ENCODE peak calls at places on chromosomes 2 and 18, in ten cellular contexts. L is Panc1, T is PC-3, D is mesendoderm, Q is cardiac muscle cell, U is transverse colon, B is hepatocyte, K is astrocyte, J is A673, S is endothelial cell of umbilical vein. G is an unnamed sample.

GRCh38 chr2:98909381-98910211 is 26.4 kb downstream of the CRACDL start:
- DNase-seq in L (no peak), T (peak; percentile 87), D (peak; percentile 86), Q (peak; percentile 86), U (peak; percentile 19), B (peak; percentile 73), K (peak; percentile 87), J (no peak), S (peak; percentile 91), G (peak; percentile 29)

GRCh38 chr2:23569761-23570383 is 184.9 kb downstream of the KLHL29 start:
- DNase-seq in L (no peak), T (no peak), D (no peak), Q (no peak), U (no peak), B (no peak), K (no peak), J (no peak), S (no peak), G (no peak)

GRCh38 chr18:28468903-28469302 is 292.0 kb upstream of the CDH2 start:
- DNase-seq in L (no peak), T (no peak), D (no peak), Q (peak; percentile 57), U (no peak), B (no peak), K (no peak), J (no peak), S (no peak), G (no peak)

GRCh38 chr2:182543746-182544525 is 117.1 kb upstream of the PDE1A start:
- DNase-seq in L (no peak), T (no peak), D (no peak), Q (no peak), U (no peak), B (no peak), K (no peak), J (no peak), S (peak; percentile 29), G (no peak)

GRCh38 chr2:36329746-36330145 is 25.8 kb upstream of the CRIM1 start:
- DNase-seq in L (no peak), T (peak; percentile 58), D (peak; percentile 67), Q (peak; percentile 48), U (no peak), B (no peak), K (peak; percentile 83), J (no peak), S (peak; percentile 12), G (no peak)

GRCh38 chr2:207161724-207162123 is 4.0 kb downstream of the KLF7 start:
- DNase-seq in L (no peak), T (peak; percentile 75), D (no peak), Q (peak; percentile 33), U (no peak), B (no peak), K (peak; percentile 50), J (no peak), S (peak; percentile 94), G (no peak)

GRCh38 chr2:85119900-85120299 is 13.3 kb upstream of the TCF7L1 start:
- DNase-seq in L (no peak), T (no peak), D (peak; percentile 65), Q (no peak), U (no peak), B (no peak), K (no peak), J (no peak), S (no peak), G (peak; percentile 74)

GRCh38 chr18:58113337-58113736 is 69.3 kb downstream of the NEDD4L start:
- DNase-seq in L (no peak), T (no peak), D (no peak), Q (no peak), U (no peak), B (no peak), K (no peak), J (no peak), S (no peak), G (no peak)

GRCh38 chr2:213069531-213069930 is 81.9 kb downstream of the IKZF2 start:
- DNase-seq in L (no peak), T (no peak), D (no peak), Q (no peak), U (no peak), B (no peak), K (peak; percentile 17), J (no peak), S (no peak), G (no peak)

GRCh38 chr2:70374616-70375015 is 72.7 kb upstream of the FAM136A start:
- DNase-seq in L (no peak), T (no peak), D (no peak), Q (no peak), U (no peak), B (no peak), K (no peak), J (no peak), S (no peak), G (no peak)

GRCh38 chr2:239295377-239296019 is 105.3 kb downstream of the HDAC4 start:
- DNase-seq in L (no peak), T (no peak), D (peak; percentile 65), Q (no peak), U (no peak), B (no peak), K (no peak), J (no peak), S (peak; percentile 16), G (no peak)

GRCh38 chr2:176844461-176844860 is 368.1 kb upstream of the HNRNPA3 start:
- DNase-seq in L (no peak), T (no peak), D (no peak), Q (no peak), U (no peak), B (no peak), K (no peak), J (no peak), S (no peak), G (no peak)

GRCh38 chr2:183078467-183079334 is at the start of gene DUSP19:
- DNase-seq in L (peak; percentile 93), T (peak; percentile 99), D (peak; percentile 98), Q (peak; percentile 93), U (peak; percentile 96), B (peak; percentile 90), K (peak; percentile 85), J (peak; percentile 93), S (peak; percentile 97), G (peak; percentile 98)

GRCh38 chr2:80073134-80073561 is 231.4 kb downstream of the LRRTM1 start:
- DNase-seq in L (peak; percentile 24), T (peak; percentile 67), D (peak; percentile 85), Q (peak; percentile 70), U (peak; percentile 27), B (peak; percentile 83), K (peak; percentile 25), J (peak; percentile 79), S (peak; percentile 16), G (peak; percentile 73)

GRCh38 chr18:7921938-7922587 is 354.9 kb downstream of the PTPRM start:
- DNase-seq in L (no peak), T (peak; percentile 97), D (no peak), Q (peak; percentile 84), U (no peak), B (peak; percentile 39), K (peak; percentile 67), J (no peak), S (peak; percentile 95), G (no peak)

GRCh38 chr18:23883277-23883790 is 131.2 kb upstream of the TTC39C start:
- DNase-seq in L (no peak), T (no peak), D (no peak), Q (no peak), U (no peak), B (peak; percentile 35), K (no peak), J (peak; percentile 17), S (no peak), G (no peak)

GRCh38 chr2:23390152-23390551 is 5.2 kb downstream of the KLHL29 start:
- DNase-seq in L (no peak), T (no peak), D (no peak), Q (no peak), U (no peak), B (no peak), K (no peak), J (no peak), S (no peak), G (no peak)

GRCh38 chr18:46297621-46298020 is 193.4 kb downstream of the HAUS1 start:
- DNase-seq in L (no peak), T (no peak), D (no peak), Q (no peak), U (no peak), B (no peak), K (peak; percentile 27), J (no peak), S (no peak), G (no peak)

DNA sequence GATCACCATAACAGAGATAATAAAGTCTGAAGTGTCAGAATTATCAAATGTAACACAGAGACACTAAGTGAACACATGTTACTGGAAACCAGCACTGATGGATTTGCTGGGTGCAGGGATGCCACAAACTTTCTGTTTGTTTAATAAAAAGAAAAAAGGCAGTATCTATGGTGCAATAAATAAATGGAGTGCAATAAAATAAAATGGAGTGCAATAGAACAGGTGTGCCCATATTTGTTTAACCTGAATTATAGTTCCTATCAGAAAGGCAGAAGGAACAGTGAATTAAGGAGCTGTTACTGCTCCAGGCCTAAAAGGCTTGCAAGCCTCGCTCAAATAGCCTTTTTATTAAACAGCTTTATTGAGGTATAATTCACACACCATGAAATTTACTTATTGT is 81.0 kb upstream of the KIDINS220 start:
- DNase-seq in L (no peak), T (no peak), D (no peak), Q (no peak), U (no peak), B (no peak), K (no peak), J (no peak), S (no peak), G (no peak)
- H3K27ac ChIP-seq in L (no peak overlapping the region), T (no peak overlapping the region), D (no peak overlapping the region), Q (no peak overlapping the region), U (peak overlapping the region; percentile 46), B (no peak overlapping the region), K (no peak overlapping the region), J (no peak overlapping the region), S (no peak overlapping the region), G (no peak overlapping the region)

DNA sequence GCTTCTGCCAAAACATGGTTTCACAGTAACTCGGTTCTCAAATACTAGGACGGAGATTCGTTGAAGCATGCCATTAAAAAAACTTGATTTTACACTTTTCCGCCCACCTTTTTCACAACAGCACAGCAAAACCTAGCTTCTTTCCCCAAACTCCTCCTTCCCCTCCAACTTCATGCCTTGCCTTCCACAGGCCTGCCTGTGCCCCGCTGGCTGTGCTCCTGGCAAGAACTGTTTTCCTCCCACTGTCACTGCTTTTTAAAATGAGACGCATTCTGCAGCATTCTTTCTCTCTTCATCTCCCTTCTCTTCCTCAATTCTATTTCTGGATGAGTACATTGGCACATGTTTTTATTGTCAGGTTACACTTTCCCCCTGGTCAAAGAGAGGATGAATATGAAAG is 55.2 kb upstream of the LMAN1 start:
- DNase-seq in L (no peak), T (no peak), D (no peak), Q (no peak), U (no peak), B (no peak), K (no peak), J (no peak), S (no peak), G (no peak)
- H3K4me1 ChIP-seq in L (no peaks in the 10 kb centered on the region), T (no peaks in the 10 kb centered on the region), D (no peaks in the 10 kb centered on the region), Q (no peaks in the 10 kb centered on the region), U (no peaks in the 10 kb centered on the region), B (no peaks in the 10 kb centered on the region), K (no peaks in the 10 kb centered on the region), J (peaks cover 3% of the 10 kb centered on the region), S (no peaks in the 10 kb centered on the region), G (no peaks in the 10 kb centered on the region)

GRCh38 chr2:226078656-226079055 is 679.1 kb downstream of the NYAP2 start:
- DNase-seq in L (no peak), T (peak; percentile 25), D (no peak), Q (no peak), U (no peak), B (no peak), K (no peak), J (no peak), S (no peak), G (no peak)
- H3K27ac ChIP-seq in L (no peak overlapping the region), T (peak overlapping the region; percentile 55), D (no peak overlapping the region), Q (no peak overlapping the region), U (no peak overlapping the region), B (no peak overlapping the region), K (peak overlapping the region; percentile 74), J (no peak overlapping the region), S (no peak overlapping the region), G (no peak overlapping the region)

GRCh38 chr2:201135396-201135795 is 19.4 kb downstream of the CFLAR start:
- DNase-seq in L (no peak), T (no peak), D (no peak), Q (no peak), U (no peak), B (no peak), K (no peak), J (no peak), S (no peak), G (no peak)
- H3K4me1 ChIP-seq in L (peaks cover 6% of the 10 kb centered on the region), T (peaks cover 10% of the 10 kb centered on the region), D (no peaks in the 10 kb centered on the region), Q (no peaks in the 10 kb centered on the region), U (peaks cover 38% of the 10 kb centered on the region), B (peaks cover 6% of the 10 kb centered on the region), K (peaks cover 24% of the 10 kb centered on the region), J (no peaks in the 10 kb centered on the region), S (peaks cover 52% of the 10 kb centered on the region), G (no peaks in the 10 kb centered on the region)